ENCODE peak calls at places on chromosomes 2 and 18, in seven cellular contexts. H is GM10248, K is posterior vena cava, V is fibroblast of the aortic adventitia, J is heart left ventricle, T is kidney epithelial cell, Z is H9. D is an unnamed sample.

GRCh38 chr2:59435630-59436029 is 1117.8 kb downstream of the BCL11A start:
- DNase-seq in H (no peak), K (no peak), V (no peak), J (no peak), T (no peak), Z (no peak), D (no peak)

GRCh38 chr18:9617006-9617542 is 2.7 kb upstream of the PPP4R1 start:
- DNase-seq in H (no peak), K (no peak), V (no peak), J (no peak), T (no peak), Z (no peak), D (no peak)

GRCh38 chr2:152426801-152427200 is 91.8 kb downstream of the FMNL2 start:
- DNase-seq in H (no peak), K (no peak), V (peak), J (no peak), T (no peak), Z (no peak), D (no peak)

GRCh38 chr2:206716607-206717006 is 1.6 kb downstream of the DYTN start:
- DNase-seq in H (no peak), K (no peak), V (no peak), J (no peak), T (no peak), Z (no peak), D (no peak)

GRCh38 chr2:104849618-104850097 is 4.3 kb upstream of the POU3F3 start:
- DNase-seq in H (peak), K (peak), V (peak), J (peak), T (no peak), Z (peak), D (no peak)

GRCh38 chr18:26185267-26185666 is 41.0 kb upstream of the TAF4B start:
- DNase-seq in H (no peak), K (no peak), V (peak), J (no peak), T (no peak), Z (no peak), D (no peak)

GRCh38 chr2:650343-651310 is 26.6 kb downstream of the TMEM18 start:
- DNase-seq in H (no peak), K (peak), V (no peak), J (no peak), T (no peak), Z (no peak), D (no peak)

GRCh38 chr2:207935991-207936370 is 89.3 kb downstream of the PLEKHM3 start:
- DNase-seq in H (no peak), K (no peak), V (no peak), J (no peak), T (no peak), Z (no peak), D (no peak)

GRCh38 chr2:133884739-133885381 is 316.6 kb upstream of the NCKAP5 start:
- DNase-seq in H (peak), K (no peak), V (peak), J (no peak), T (no peak), Z (no peak), D (no peak)

GRCh38 chr18:7000484-7001096 is 117.0 kb downstream of the LAMA1 start:
- DNase-seq in H (no peak), K (no peak), V (peak), J (no peak), T (no peak), Z (no peak), D (no peak)

GRCh38 chr2:42755161-42755900 is 8.6 kb downstream of the OXER1 start:
- DNase-seq in H (peak), K (peak), V (peak), J (no peak), T (no peak), Z (no peak), D (no peak)

GRCh38 chr2:236828002-236828401 is 257.7 kb upstream of the COPS8 start:
- DNase-seq in H (no peak), K (no peak), V (peak), J (no peak), T (no peak), Z (no peak), D (no peak)

GRCh38 chr2:220931491-220931890 is 640.6 kb downstream of the EPHA4 start:
- DNase-seq in H (no peak), K (no peak), V (no peak), J (no peak), T (no peak), Z (no peak), D (no peak)

GRCh38 chr18:48629730-48630324 is 91.0 kb downstream of the CTIF start:
- DNase-seq in H (no peak), K (no peak), V (peak), J (no peak), T (peak), Z (no peak), D (peak)

GRCh38 chr2:204842731-204843490 is 297.6 kb downstream of the PARD3B start:
- DNase-seq in H (no peak), K (peak), V (peak), J (no peak), T (peak), Z (no peak), D (peak)

GRCh38 chr2:70645733-70646420 is 92.3 kb upstream of the TGFA start:
- DNase-seq in H (no peak), K (no peak), V (no peak), J (no peak), T (no peak), Z (no peak), D (no peak)

D was measured in lower leg skin.